ENCODE peak calls at places on chromosomes 4 and X, in eight cellular contexts. X is adipocyte; J is neural progenitor cell; W is PC-9; G is cardiac fibroblast; E is heart right ventricle; I is cardiac muscle cell; V is CD8-positive, alpha-beta T cell. C is an unnamed sample.

GRCh38 chrX:81120936-81121351 is 80.8 kb downstream of the HMGN5 start:
- DNase-seq in J (peak; percentile 78), G (peak; percentile 61), V (peak; percentile 32), I (peak; percentile 58), E (peak; percentile 26), X (peak; percentile 80), W (no peak), C (peak; percentile 10)

GRCh38 chrX:101774340-101774739 is 114.7 kb upstream of the ARMCX2 start:
- DNase-seq in W (no peak), V (no peak), J (no peak), G (no peak), I (no peak), E (no peak), X (no peak), C (no peak)

GRCh38 chr4:8409271-8410065 is 31.1 kb downstream of the ACOX3 start:
- DNase-seq in X (peak; percentile 27), I (peak; percentile 21), W (no peak), V (peak; percentile 91), G (peak; percentile 12), J (no peak), E (peak; percentile 47), C (no peak)

GRCh38 chr4:40586034-40586433 is 43.6 kb downstream of the RBM47 start:
- DNase-seq in G (no peak), V (no peak), X (no peak), I (no peak), W (no peak), E (no peak), J (no peak), C (no peak)

GRCh38 chr4:127575888-127576287 is 56.9 kb upstream of the INTU start:
- DNase-seq in V (no peak), G (no peak), W (peak; percentile 57), I (no peak), J (no peak), X (peak; percentile 10), E (no peak), C (no peak)

GRCh38 chrX:9293051-9293496 is 171.8 kb upstream of the TBL1X start:
- DNase-seq in E (no peak), W (no peak), J (peak; percentile 60), G (no peak), V (no peak), X (no peak), I (no peak), C (no peak)

GRCh38 chrX:781216-782211 is 150.9 kb downstream of the SHOX start:
- DNase-seq in X (no peak), E (no peak), G (no peak), W (no peak), J (peak; percentile 43), V (no peak), I (no peak), C (no peak)

GRCh38 chr4:153058668-153059060 is 122.5 kb downstream of the FHDC1 start:
- DNase-seq in W (no peak), I (no peak), V (no peak), J (no peak), X (no peak), E (no peak), G (no peak), C (no peak)

GRCh38 chr4:30619679-30620078 is 100.5 kb upstream of the PCDH7 start:
- DNase-seq in W (no peak), X (no peak), V (no peak), I (peak; percentile 77), G (peak; percentile 52), E (no peak), J (no peak), C (peak; percentile 75)

GRCh38 chr4:186946682-186947294 is 223.1 kb upstream of the FAT1 start:
- DNase-seq in G (peak; percentile 14), I (peak; percentile 32), J (peak; percentile 63), W (no peak), X (no peak), E (no peak), V (no peak), C (no peak)

GRCh38 chrX:109040057-109040456 is 303.7 kb upstream of the IRS4 start:
- DNase-seq in J (peak; percentile 68), G (no peak), E (no peak), W (no peak), I (no peak), V (no peak), X (no peak), C (no peak)

GRCh38 chr4:96149911-96150310 is 310.0 kb downstream of the PDHA2 start:
- DNase-seq in I (peak; percentile 55), J (no peak), V (no peak), X (no peak), G (peak; percentile 54), W (no peak), E (no peak), C (no peak)

GRCh38 chr4:81031389-81032173 is 1.1 kb downstream of the BMP3 start:
- DNase-seq in G (no peak), J (peak; percentile 56), E (no peak), I (no peak), V (no peak), X (no peak), W (no peak), C (no peak)

GRCh38 chrX:67614414-67614813 is 70.6 kb downstream of the AR start:
- DNase-seq in W (peak; percentile 41), I (peak; percentile 38), X (peak; percentile 57), G (peak; percentile 91), V (no peak), E (no peak), J (no peak), C (no peak)

GRCh38 chr4:1693131-1693896 is 9.2 kb upstream of the FAM53A start:
- DNase-seq in G (peak; percentile 85), V (peak; percentile 78), I (peak; percentile 86), X (peak; percentile 88), W (peak; percentile 76), E (peak; percentile 48), J (peak; percentile 85), C (peak; percentile 28)

GRCh38 chr4:102575369-102576129 is 74.4 kb downstream of the NFKB1 start:
- DNase-seq in E (no peak), X (no peak), V (no peak), W (peak; percentile 41), G (peak; percentile 39), I (no peak), J (no peak), C (no peak)
- H3K4me3 ChIP-seq in E (no peak overlapping the region), X (no peak overlapping the region), V (no peak overlapping the region), W (no peak overlapping the region), G (no peak overlapping the region), I (no peak overlapping the region), J (no peak overlapping the region), C (no peak overlapping the region)

DNA sequence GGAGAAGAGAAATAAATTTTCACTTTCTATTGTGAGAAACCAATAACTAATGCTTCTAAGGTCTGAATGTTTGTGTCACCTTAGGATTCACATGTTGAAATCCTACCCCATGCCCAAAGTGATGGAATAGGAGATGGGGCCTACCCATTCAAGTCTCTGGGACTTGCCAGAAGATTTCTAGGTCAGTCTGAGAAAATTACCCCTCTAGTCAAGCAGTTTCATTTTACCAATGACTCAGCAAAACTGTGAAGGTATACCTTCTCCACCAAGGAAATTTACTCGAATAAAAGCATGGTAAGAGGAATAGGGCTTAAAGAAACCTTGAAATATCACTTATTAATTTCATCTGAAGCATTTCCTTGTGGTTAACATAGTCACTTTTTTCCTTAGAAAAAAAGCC is 23.5 kb upstream of the PAPSS1 start:
- DNase-seq in V (no peak), W (no peak), J (no peak), G (no peak), E (no peak), X (peak; percentile 17), I (no peak), C (no peak)
- H3K4me3 ChIP-seq in V (no peak overlapping the region), W (no peak overlapping the region), J (no peak overlapping the region), G (no peak overlapping the region), E (no peak overlapping the region), X (no peak overlapping the region), I (no peak overlapping the region), C (no peak overlapping the region)

GRCh38 chr4:75555294-75556164 is at the start of gene ODAPH:
- DNase-seq in J (no peak), G (peak; percentile 40), W (peak; percentile 77), V (no peak), E (no peak), I (no peak), X (no peak), C (no peak)
- H3K4me3 ChIP-seq in J (no peak within 1 kb of the TSS), G (no peak within 1 kb of the TSS), W (peak within 1 kb of the TSS; percentile 50), V (no peak within 1 kb of the TSS), E (no peak within 1 kb of the TSS), I (no peak within 1 kb of the TSS), X (no peak within 1 kb of the TSS), C (no peak within 1 kb of the TSS)

GRCh38 chr4:121696140-121696640 is 590 bp downstream of the ANXA5 start:
- DNase-seq in I (peak; percentile 87), E (peak; percentile 86), J (peak; percentile 44), G (peak; percentile 91), V (peak; percentile 53), X (peak; percentile 93), W (no peak), C (no peak)
- H3K4me3 ChIP-seq in I (peak overlapping the region; percentile 95), E (peak overlapping the region; percentile 90), J (peak overlapping the region; percentile 86), G (peak overlapping the region; percentile 72), V (peak overlapping the region; percentile 79), X (peak overlapping the region; percentile 93), W (peak overlapping the region; percentile 64), C (peak overlapping the region; percentile 94)

DNA sequence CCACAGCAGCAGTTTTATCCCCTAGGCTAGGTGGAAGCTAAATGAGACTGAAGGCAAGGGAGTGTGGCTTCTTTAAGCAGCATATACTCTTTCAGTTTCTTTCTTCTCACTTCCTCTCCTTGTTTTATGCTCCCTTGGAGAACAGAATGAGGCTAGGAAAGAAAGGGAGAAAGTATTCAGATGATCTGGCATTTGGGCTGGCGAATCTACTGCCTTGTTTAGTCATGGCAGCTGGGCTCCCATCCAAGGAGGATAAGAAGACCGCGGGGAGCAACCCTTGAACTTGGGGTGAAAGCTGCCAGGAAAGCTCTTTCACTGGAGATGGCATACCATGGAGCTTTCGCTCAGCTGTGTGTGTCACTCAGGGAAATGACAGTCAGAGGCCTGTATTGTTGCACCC is 72.1 kb downstream of the ARHGEF38 start:
- DNase-seq in V (no peak), E (peak; percentile 11), J (no peak), W (no peak), X (peak; percentile 11), G (peak; percentile 54), I (peak; percentile 78), C (peak; percentile 69)
- H3K4me3 ChIP-seq in V (no peak overlapping the region), E (no peak overlapping the region), J (no peak overlapping the region), W (no peak overlapping the region), X (no peak overlapping the region), G (no peak overlapping the region), I (no peak overlapping the region), C (no peak overlapping the region)

GRCh38 chrX:147180886-147181285 is 366.3 kb upstream of the CXorf51A start:
- DNase-seq in E (no peak), W (no peak), X (no peak), V (no peak), J (no peak), I (no peak), G (no peak), C (no peak)

GRCh38 chrX:147183161-147183560 is 368.6 kb upstream of the CXorf51A start:
- DNase-seq in I (no peak), W (no peak), X (no peak), J (no peak), V (no peak), G (no peak), E (no peak), C (no peak)
- H3K4me3 ChIP-seq in I (no peak overlapping the region), W (no peak overlapping the region), X (no peak overlapping the region), J (no peak overlapping the region), V (no peak overlapping the region), G (no peak overlapping the region), E (no peak overlapping the region), C (no peak overlapping the region)

C was measured in skeletal muscle cell.